ENCODE peak calls at places on chromosome 1, in five cellular contexts. T, B, V, Z and D are unnamed samples.

GRCh38 chr1:67189953-67190352 is 23.7 kb downstream of the IL23R start:
- DNase-seq in T (no peak), B (no peak), V (no peak), Z (no peak), D (no peak)

GRCh38 chr1:29653886-29654450 is 417.6 kb downstream of the PTPRU start:
- DNase-seq in T (no peak), B (no peak), V (no peak), Z (no peak), D (no peak)

GRCh38 chr1:208595745-208596144 is 351.6 kb upstream of the PLXNA2 start:
- DNase-seq in T (peak; percentile 18), B (no peak), V (no peak), Z (no peak), D (no peak)

GRCh38 chr1:111032295-111032897 is 68.7 kb upstream of the LRIF1 start:
- DNase-seq in T (no peak), B (peak; percentile 14), V (no peak), Z (peak; percentile 31), D (no peak)

GRCh38 chr1:37764888-37765441 is at the start of gene EPHA10:
- DNase-seq in T (no peak), B (no peak), V (no peak), Z (no peak), D (no peak)

GRCh38 chr1:15431571-15431948 is 6.7 kb upstream of the CTRC start:
- DNase-seq in T (no peak), B (no peak), V (no peak), Z (no peak), D (no peak)

GRCh38 chr1:115463347-115463746 is 125.3 kb upstream of the NGF start:
- DNase-seq in T (no peak), B (no peak), V (no peak), Z (no peak), D (no peak)

GRCh38 chr1:77817368-77818209 is 38.1 kb downstream of the MIGA1 start:
- DNase-seq in T (no peak), B (no peak), V (no peak), Z (no peak), D (no peak)

GRCh38 chr1:176559474-176560390 is 96.8 kb downstream of the PAPPA2 start:
- DNase-seq in T (peak; percentile 46), B (no peak), V (no peak), Z (peak; percentile 80), D (no peak)

GRCh38 chr1:186183219-186183618 is 191.8 kb downstream of the TPR start:
- DNase-seq in T (no peak), B (no peak), V (peak; percentile 72), Z (no peak), D (no peak)

GRCh38 chr1:94947453-94947852 is 20.5 kb upstream of the CNN3 start:
- DNase-seq in T (no peak), B (no peak), V (no peak), Z (no peak), D (no peak)

GRCh38 chr1:94843430-94843829 is 23.3 kb downstream of the SLC44A3 start:
- DNase-seq in T (no peak), B (no peak), V (no peak), Z (no peak), D (no peak)

GRCh38 chr1:13948851-13949490 is 249.0 kb downstream of the PRDM2 start:
- DNase-seq in T (peak; percentile 30), B (no peak), V (no peak), Z (no peak), D (no peak)